ENCODE peak calls at places on chromosomes 4 and X, in six cellular contexts. X is naive thymus-derived CD8-positive, alpha-beta T cell; P is CD4-positive, alpha-beta T cell; U is activated CD4-positive, alpha-beta T cell treated with anti-CD3 and anti-CD28 coated beads, Interleukin-2, amount 50 U/mL, for 4 hours; L is iris pigment epithelial cell; I is Calu3. Z is an unnamed sample.

GRCh38 chr4:103423261-103423660 is 225.1 kb upstream of the CENPE start:
- DNase-seq in L (no peak), P (no peak), U (no peak), I (no peak), X (no peak), Z (no peak)

GRCh38 chrX:426881-427280 is 40.2 kb upstream of the PPP2R3B start:
- DNase-seq in U (no peak), P (no peak), L (peak; percentile 53), X (no peak), I (no peak), Z (no peak)

GRCh38 chrX:109635151-109635550 is 10.2 kb upstream of the KCNE5 start:
- DNase-seq in I (peak; percentile 5), L (peak; percentile 19), X (no peak), U (no peak), P (no peak), Z (no peak)

GRCh38 chr4:89657931-89658700 is 178.8 kb downstream of the SNCA start:
- DNase-seq in X (no peak), P (no peak), L (peak; percentile 36), U (no peak), I (no peak), Z (no peak)

GRCh38 chr4:140308366-140309123 is 64.9 kb upstream of the SCOC start:
- DNase-seq in U (no peak), X (no peak), P (no peak), I (no peak), L (peak; percentile 68), Z (no peak)

GRCh38 chr4:4868506-4869379 is 9.3 kb downstream of the MSX1 start:
- DNase-seq in P (no peak), I (no peak), L (no peak), X (no peak), U (no peak), Z (no peak)

GRCh38 chrX:4671344-4671743 is 957.9 kb upstream of the PRKX start:
- DNase-seq in X (no peak), U (no peak), P (no peak), L (no peak), I (no peak), Z (no peak)

GRCh38 chrX:50723006-50723405 is 91.0 kb downstream of the SHROOM4 start:
- DNase-seq in U (no peak), X (no peak), L (peak; percentile 28), P (no peak), I (no peak), Z (no peak)

GRCh38 chrX:12360389-12360788 is 222.1 kb downstream of the FRMPD4 start:
- DNase-seq in X (no peak), I (no peak), P (no peak), U (no peak), L (peak; percentile 69), Z (no peak)

GRCh38 chr4:160283081-160283480 is 1180.2 kb downstream of the RAPGEF2 start:
- DNase-seq in U (no peak), P (no peak), X (no peak), L (no peak), I (no peak), Z (no peak)

GRCh38 chr4:182578402-182578801 is 335.2 kb downstream of the TENM3 start:
- DNase-seq in L (peak; percentile 79), U (no peak), I (peak; percentile 3), X (no peak), P (no peak), Z (no peak)

GRCh38 chr4:27684501-27685077 is 823.9 kb downstream of the STIM2 start:
- DNase-seq in X (no peak), U (no peak), L (peak; percentile 65), P (no peak), I (peak; percentile 57), Z (no peak)